ENCODE peak calls at places on chromosomes 4 and X, in five cellular contexts. K is progenitor cell of endocrine pancreas; G is activated CD8-positive, alpha-beta memory T cell treated with anti-CD3 and anti-CD28 coated beads, Interleukin-2, amount 50 U/mL, for 4 hours; S is stromal cell of bone marrow; I is glutamatergic neuron. C is an unnamed sample.
A peak's percentile ranks its signal among the peaks of the same experiment; 100 is the strongest.

GRCh38 chr4:76197971-76198410 is 15.6 kb downstream of the SCARB2 start:
- DNase-seq in K (no peak), G (no peak), S (no peak), I (peak; percentile 69), C (no peak)

GRCh38 chr4:13705521-13706035 is 78.1 kb upstream of the BOD1L1 start:
- DNase-seq in K (no peak), G (no peak), S (no peak), I (no peak), C (no peak)

GRCh38 chrX:49999048-49999447 is 76.7 kb downstream of the CLCN5 start:
- DNase-seq in K (no peak), G (no peak), S (no peak), I (no peak), C (no peak)

GRCh38 chr4:137998666-137999429 is 243.3 kb downstream of the SLC7A11 start:
- DNase-seq in K (no peak), G (no peak), S (no peak), I (no peak), C (no peak)

GRCh38 chr4:10239982-10240654 is 123.5 kb upstream of the WDR1 start:
- DNase-seq in K (no peak), G (no peak), S (no peak), I (no peak), C (no peak)

GRCh38 chrX:111164728-111165127 is 68.7 kb downstream of the PAK3 start:
- DNase-seq in K (no peak), G (no peak), S (peak; percentile 2), I (no peak), C (no peak)

GRCh38 chr4:180636696-180637095 is 1606.5 kb upstream of the TENM3 start:
- DNase-seq in K (no peak), G (no peak), S (peak; percentile 0), I (no peak), C (no peak)

GRCh38 chr4:116537828-116538227 is 547.5 kb downstream of the TRAM1L1 start:
- DNase-seq in K (no peak), G (no peak), S (no peak), I (no peak), C (no peak)

GRCh38 chrX:106718709-106719108 is 7.8 kb upstream of the RNF128 start:
- DNase-seq in K (no peak), G (no peak), S (no peak), I (no peak), C (no peak)

C was measured in activated naive CD4-positive, alpha-beta T cell treated with anti-CD3 and anti-CD28 coated beads, Interleukin-2, amount 50 U/mL, for 16 hours.